ENCODE peak calls at places on chromosomes 13 and 19, in eight cellular contexts. M, G, W, H, O, S, N and R are unnamed samples. For H3K9me3, the result is how much of the 10 kb centered on the place peaks cover.

GRCh38 chr13:20360835-20361412 is 128.8 kb upstream of the GJB6 start:
- DNase-seq in S (no peak), O (no peak), H (no peak), N (no peak), M (no peak), G (no peak), W (peak), R (no peak)

GRCh38 chr19:40607311-40607871 is 6.2 kb downstream of the LTBP4 start:
- DNase-seq in G (no peak), W (no peak), S (peak), O (no peak), N (peak), H (no peak), M (no peak), R (no peak)

GRCh38 chr13:73991884-73992283 is 142.3 kb downstream of the KLF12 start:
- DNase-seq in M (no peak), S (no peak), H (no peak), O (no peak), N (no peak), W (no peak), G (no peak), R (no peak)

GRCh38 chr13:28321751-28322150 is 173.2 kb downstream of the FLT1 start:
- DNase-seq in H (no peak), M (peak), W (peak), O (no peak), N (no peak), G (no peak), S (no peak), R (no peak)

GRCh38 chr19:13100031-13100588 is 2.5 kb downstream of the LYL1 start:
- DNase-seq in O (no peak), N (no peak), H (peak), G (no peak), M (no peak), W (peak), S (no peak), R (no peak)

GRCh38 chr13:98377635-98378378 is 199.1 kb downstream of the STK24 start:
- DNase-seq in O (no peak), N (no peak), S (no peak), H (no peak), G (no peak), W (no peak), M (no peak), R (peak)

GRCh38 chr19:359653-359925 is 15.0 kb upstream of the MIER2 start:
- DNase-seq in W (no peak), G (no peak), M (no peak), O (no peak), S (no peak), N (no peak), H (no peak), R (no peak)

GRCh38 chr13:30480292-30480947 is 14.7 kb upstream of the HMGB1 start:
- DNase-seq in W (no peak), H (no peak), S (no peak), O (no peak), M (no peak), G (no peak), N (no peak), R (no peak)

GRCh38 chr13:80141114-80141849 is 199.6 kb downstream of the SPRY2 start:
- DNase-seq in N (no peak), S (no peak), W (peak), O (no peak), M (peak), H (no peak), G (no peak), R (no peak)

GRCh38 chr13:108963276-108963810 is 333.9 kb downstream of the MYO16 start:
- DNase-seq in H (no peak), W (no peak), N (no peak), O (no peak), G (no peak), S (no peak), M (no peak), R (no peak)

GRCh38 chr13:98752111-98752941 is at the start of gene SLC15A1:
- DNase-seq in S (peak), N (peak), H (no peak), M (no peak), G (no peak), W (no peak), O (no peak), R (no peak)

GRCh38 chr13:51495300-51495699 is 42.5 kb upstream of the INTS6 start:
- DNase-seq in O (no peak), G (no peak), N (no peak), S (no peak), M (no peak), H (no peak), W (no peak), R (no peak)

GRCh38 chr19:11624064-11624463 is 26.8 kb downstream of the ZNF627 start:
- DNase-seq in W (peak), N (no peak), G (no peak), S (no peak), M (peak), O (no peak), H (no peak), R (no peak)

GRCh38 chr19:19460761-19461265 is 54.5 kb downstream of the TSSK6 start:
- DNase-seq in N (peak), S (peak), H (peak), G (no peak), W (no peak), O (peak), M (peak), R (peak)

GRCh38 chr19:703651-704446 is 4.9 kb upstream of the PALM start:
- DNase-seq in G (peak), W (no peak), H (peak), N (peak), S (peak), O (peak), M (peak), R (peak)

GRCh38 chr13:75405976-75406703 is 75.8 kb downstream of the TBC1D4 start:
- DNase-seq in O (no peak), S (no peak), M (no peak), W (no peak), N (no peak), G (peak), H (no peak), R (no peak)

GRCh38 chr13:50291611-50292010 is 276.4 kb downstream of the KCNRG start:
- DNase-seq in S (no peak), G (no peak), W (peak), H (no peak), M (no peak), N (no peak), O (no peak), R (no peak)

GRCh38 chr13:98216711-98217110 is 39.6 kb upstream of the RNF113B start:
- DNase-seq in S (no peak), M (peak), W (no peak), N (no peak), G (no peak), H (no peak), O (no peak), R (no peak)

GRCh38 chr19:6292006-6292405 is 12.2 kb upstream of the MLLT1 start:
- DNase-seq in S (no peak), M (no peak), W (no peak), O (no peak), H (no peak), G (no peak), N (no peak), R (no peak)
- H3K9me3 ChIP-seq in S (half or more), M (under half), W (under half), O (under half), H (half or more), G (under half), N (half or more), R (half or more)

GRCh38 chr19:23346696-23347095 is 48.6 kb downstream of the ZNF91 start:
- DNase-seq in M (no peak), N (no peak), O (no peak), G (no peak), H (no peak), W (no peak), S (no peak), R (no peak)

GRCh38 chr19:23345838-23346237 is 49.4 kb downstream of the ZNF91 start:
- DNase-seq in S (no peak), N (peak), O (no peak), M (no peak), W (no peak), H (no peak), G (no peak), R (no peak)

DNA sequence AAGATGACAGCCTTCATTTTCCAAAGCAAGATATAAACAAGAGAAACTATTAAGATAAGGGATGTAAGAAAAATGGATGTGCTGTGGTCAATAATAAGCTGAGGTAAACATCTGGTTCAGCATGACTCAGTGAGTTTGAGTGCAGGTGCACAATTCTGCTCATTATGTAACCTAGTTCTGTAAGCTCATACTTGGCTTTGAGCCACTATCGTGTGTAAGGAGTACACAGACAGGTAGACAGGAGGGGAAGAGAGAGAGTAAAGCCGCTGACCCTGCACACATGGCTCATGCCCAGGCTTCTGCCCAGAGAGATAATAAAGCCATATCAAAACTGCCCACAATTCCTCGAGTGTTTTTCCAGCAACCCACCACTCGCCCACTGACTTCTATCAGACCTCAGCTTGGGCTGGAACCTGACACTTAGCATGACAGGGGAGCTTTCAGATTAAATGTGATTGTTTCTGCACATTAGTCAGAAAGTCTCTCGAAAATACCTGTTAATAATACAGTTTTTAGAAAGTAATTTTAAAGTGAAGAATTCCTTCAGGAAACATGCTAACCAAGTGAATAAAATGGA is 51.7 kb downstream of the ZNF91 start:
- DNase-seq in O (no peak), G (no peak), H (no peak), S (no peak), W (peak), M (no peak), N (no peak), R (no peak)
- H3K9me3 ChIP-seq in O (under half), G (under half), H (half or more), S (half or more), W (under half), M (half or more), N (under half), R (half or more)

GRCh38 chr19:34960940-34961679 is 2.9 kb downstream of the ZNF792 start:
- DNase-seq in H (no peak), W (no peak), G (no peak), N (no peak), O (no peak), M (no peak), S (no peak), R (no peak)

GRCh38 chr19:34962281-34962944 is 1.6 kb downstream of the ZNF792 start:
- DNase-seq in G (no peak), O (no peak), S (no peak), M (peak), N (no peak), H (no peak), W (no peak), R (no peak)

GRCh38 chr19:34961775-34962174 is 2.3 kb downstream of the ZNF792 start:
- DNase-seq in O (no peak), M (no peak), W (no peak), S (no peak), H (no peak), G (no peak), N (no peak), R (no peak)

GRCh38 chr19:34959021-34959420 is 5.0 kb downstream of the ZNF792 start:
- DNase-seq in W (no peak), H (no peak), N (no peak), G (no peak), S (no peak), O (no peak), M (no peak), R (no peak)

GRCh38 chr19:34960103-34960805 is 3.8 kb downstream of the ZNF792 start:
- DNase-seq in S (no peak), O (no peak), H (no peak), W (peak), M (peak), G (no peak), N (no peak), R (no peak)
- H3K9me3 ChIP-seq in S (half or more), O (half or more), H (half or more), W (under half), M (under half), G (under half), N (under half), R (half or more)

GRCh38 chr19:6947745-6948144 is 60.4 kb downstream of the ADGRE1 start:
- DNase-seq in W (peak), S (no peak), N (no peak), M (no peak), O (no peak), H (no peak), G (no peak), R (no peak)

GRCh38 chr19:6945733-6946132 is 58.4 kb downstream of the ADGRE1 start:
- DNase-seq in H (no peak), O (no peak), M (no peak), W (no peak), N (no peak), S (no peak), G (no peak), R (no peak)

GRCh38 chr19:6952956-6953355 is 65.6 kb downstream of the ADGRE1 start:
- DNase-seq in H (no peak), S (no peak), W (no peak), G (no peak), O (no peak), N (no peak), M (no peak), R (no peak)

GRCh38 chr19:6948884-6949283 is 61.5 kb downstream of the ADGRE1 start:
- DNase-seq in O (no peak), N (no peak), S (no peak), W (no peak), H (no peak), M (no peak), G (no peak), R (no peak)
- H3K9me3 ChIP-seq in O (under half), N (under half), S (under half), W (under half), H (under half), M (under half), G (under half), R (under half)

DNA sequence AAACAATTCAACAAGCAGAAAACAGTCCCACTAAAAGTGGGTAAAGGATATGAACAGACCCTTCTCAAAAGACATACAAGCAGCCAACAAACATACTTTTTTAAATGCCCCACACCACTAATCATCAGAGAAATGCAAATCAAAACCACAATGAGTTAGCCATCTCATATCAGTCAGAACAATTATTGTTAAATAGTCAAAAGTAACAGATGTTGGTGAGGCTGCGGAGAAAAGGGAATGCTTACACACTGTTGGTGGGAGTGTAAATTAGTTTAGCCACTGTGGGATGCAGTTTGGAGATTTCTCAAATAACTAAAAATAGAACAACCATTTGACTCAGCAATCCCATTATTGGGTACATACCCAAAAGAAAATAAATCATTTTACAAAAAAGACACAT is 8.7 kb downstream of the ZNF529 start:
- DNase-seq in W (peak), O (no peak), H (no peak), N (no peak), G (no peak), M (no peak), S (no peak), R (no peak)
- H3K9me3 ChIP-seq in W (under half), O (under half), H (half or more), N (under half), G (under half), M (under half), S (half or more), R (half or more)

GRCh38 chr19:58063712-58064111 is 4.6 kb downstream of the ZNF135 start:
- DNase-seq in O (no peak), W (no peak), G (no peak), H (no peak), S (no peak), N (no peak), M (no peak), R (no peak)

DNA sequence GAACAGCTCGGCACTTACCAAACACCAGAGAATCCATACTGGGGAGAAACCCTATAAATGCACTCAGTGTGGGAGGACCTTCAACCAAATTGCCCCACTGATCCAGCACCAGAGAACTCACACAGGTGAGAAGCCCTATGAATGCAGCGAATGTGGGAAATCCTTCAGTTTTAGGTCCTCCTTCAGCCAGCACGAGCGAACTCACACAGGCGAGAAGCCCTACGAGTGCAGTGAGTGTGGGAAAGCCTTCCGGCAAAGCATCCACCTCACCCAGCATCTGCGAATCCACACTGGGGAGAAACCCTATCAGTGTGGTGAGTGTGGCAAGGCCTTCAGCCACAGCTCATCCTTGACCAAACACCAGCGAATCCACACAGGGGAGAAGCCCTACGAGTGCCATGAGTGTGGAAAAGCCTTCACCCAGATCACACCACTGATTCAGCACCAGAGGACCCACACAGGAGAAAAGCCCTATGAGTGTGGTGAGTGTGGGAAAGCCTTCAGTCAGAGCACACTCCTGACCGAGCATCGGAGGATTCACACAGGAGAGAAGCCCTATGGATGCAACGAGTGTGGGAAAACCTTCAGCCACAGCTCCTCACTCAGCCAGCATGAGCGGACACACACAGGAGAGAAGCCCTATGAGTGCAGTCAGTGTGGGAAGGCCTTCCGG is 8.3 kb downstream of the ZNF135 start:
- DNase-seq in G (no peak), O (no peak), S (no peak), W (peak), N (no peak), H (no peak), M (no peak), R (no peak)
- H3K9me3 ChIP-seq in G (under half), O (under half), S (half or more), W (under half), N (half or more), H (half or more), M (half or more), R (half or more)

DNA sequence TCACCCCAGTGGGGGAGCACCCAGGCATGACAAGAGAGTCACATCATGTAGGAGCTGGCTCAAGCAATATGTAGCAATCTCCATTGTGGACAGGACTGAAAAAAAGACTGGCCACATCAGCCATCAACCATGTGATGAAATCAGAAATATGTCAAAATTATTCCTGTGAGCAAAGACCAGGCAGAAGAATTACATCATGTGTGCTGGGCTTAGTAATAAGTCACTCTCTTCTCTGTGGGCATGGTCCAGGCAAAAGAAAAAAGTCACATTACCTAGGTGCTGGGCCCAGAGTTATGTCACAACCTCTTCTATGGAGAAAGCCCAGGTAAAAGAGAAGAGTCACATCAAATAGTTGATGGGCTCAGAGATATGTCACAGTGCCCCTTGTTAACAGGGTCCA is 28.3 kb upstream of the ZNF729 start:
- DNase-seq in W (no peak), G (no peak), M (no peak), S (no peak), N (no peak), H (no peak), O (no peak), R (no peak)
- H3K9me3 ChIP-seq in W (under half), G (under half), M (under half), S (half or more), N (half or more), H (under half), O (under half), R (under half)